ENCODE peak calls at places on chromosomes 16 and 17, in nine cellular contexts. One of them, this sample, is unnamed.

GRCh38 chr17:57994436-57994835 is 6.4 kb upstream of the VEZF1 start:
- DNase-seq in stomach: no peak
- DNase-seq in breast epithelium: no peak
- DNase-seq in transverse colon: no peak
- DNase-seq in sigmoid colon: no peak
- DNase-seq in prostate gland: no peak
- DNase-seq in HepG2: no peak
- DNase-seq in GM12878: no peak
- DNase-seq in suprapubic skin: no peak
- DNase-seq in this sample: no peak

GRCh38 chr16:89107209-89107582 is 13.5 kb downstream of the ACSF3 start:
- DNase-seq in stomach: no peak
- DNase-seq in breast epithelium: no peak
- DNase-seq in transverse colon: no peak
- DNase-seq in sigmoid colon: no peak
- DNase-seq in prostate gland: no peak
- DNase-seq in HepG2: no peak
- DNase-seq in GM12878: no peak
- DNase-seq in suprapubic skin: no peak
- DNase-seq in this sample: no peak

GRCh38 chr16:81127051-81127450 is 30.9 kb upstream of the GCSH start:
- DNase-seq in stomach: no peak
- DNase-seq in breast epithelium: no peak
- DNase-seq in transverse colon: no peak
- DNase-seq in sigmoid colon: no peak
- DNase-seq in prostate gland: no peak
- DNase-seq in HepG2: no peak
- DNase-seq in GM12878: no peak
- DNase-seq in suprapubic skin: no peak
- DNase-seq in this sample: no peak

GRCh38 chr16:57374067-57374534 is 1.8 kb downstream of the CX3CL1 start:
- DNase-seq in stomach: no peak
- DNase-seq in breast epithelium: no peak
- DNase-seq in transverse colon: no peak
- DNase-seq in sigmoid colon: peak
- DNase-seq in prostate gland: peak
- DNase-seq in HepG2: no peak
- DNase-seq in GM12878: no peak
- DNase-seq in suprapubic skin: no peak
- DNase-seq in this sample: no peak

GRCh38 chr17:66605561-66605960 is 229.4 kb upstream of the CACNG5 start:
- DNase-seq in stomach: no peak
- DNase-seq in breast epithelium: no peak
- DNase-seq in transverse colon: no peak
- DNase-seq in sigmoid colon: no peak
- DNase-seq in prostate gland: no peak
- DNase-seq in HepG2: no peak
- DNase-seq in GM12878: no peak
- DNase-seq in suprapubic skin: no peak
- DNase-seq in this sample: no peak

GRCh38 chr16:49748322-49748721 is 107.6 kb downstream of the ZNF423 start:
- DNase-seq in stomach: no peak
- DNase-seq in breast epithelium: no peak
- DNase-seq in transverse colon: no peak
- DNase-seq in sigmoid colon: peak
- DNase-seq in prostate gland: no peak
- DNase-seq in HepG2: no peak
- DNase-seq in GM12878: no peak
- DNase-seq in suprapubic skin: no peak
- DNase-seq in this sample: no peak

GRCh38 chr16:19861069-19861468 is 23.6 kb downstream of the GPRC5B start:
- DNase-seq in stomach: no peak
- DNase-seq in breast epithelium: no peak
- DNase-seq in transverse colon: no peak
- DNase-seq in sigmoid colon: no peak
- DNase-seq in prostate gland: no peak
- DNase-seq in HepG2: no peak
- DNase-seq in GM12878: no peak
- DNase-seq in suprapubic skin: no peak
- DNase-seq in this sample: no peak

GRCh38 chr17:12571606-12572005 is 94.1 kb upstream of the MYOCD start:
- DNase-seq in stomach: no peak
- DNase-seq in breast epithelium: no peak
- DNase-seq in transverse colon: no peak
- DNase-seq in sigmoid colon: no peak
- DNase-seq in prostate gland: no peak
- DNase-seq in HepG2: no peak
- DNase-seq in GM12878: no peak
- DNase-seq in suprapubic skin: no peak
- DNase-seq in this sample: no peak

GRCh38 chr16:86538196-86538780 is 16.7 kb downstream of the MTHFSD start:
- DNase-seq in stomach: no peak
- DNase-seq in breast epithelium: no peak
- DNase-seq in transverse colon: no peak
- DNase-seq in sigmoid colon: peak
- DNase-seq in prostate gland: no peak
- DNase-seq in HepG2: no peak
- DNase-seq in GM12878: no peak
- DNase-seq in suprapubic skin: no peak
- DNase-seq in this sample: no peak

GRCh38 chr17:49997256-49997735 is 2.3 kb upstream of the DLX3 start:
- DNase-seq in stomach: no peak
- DNase-seq in breast epithelium: no peak
- DNase-seq in transverse colon: no peak
- DNase-seq in sigmoid colon: no peak
- DNase-seq in prostate gland: no peak
- DNase-seq in HepG2: no peak
- DNase-seq in GM12878: no peak
- DNase-seq in suprapubic skin: no peak
- DNase-seq in this sample: no peak
- H3K4me3 ChIP-seq in stomach: no peak
- H3K4me3 ChIP-seq in breast epithelium: peak
- H3K4me3 ChIP-seq in transverse colon: no peak
- H3K4me3 ChIP-seq in sigmoid colon: no peak
- H3K4me3 ChIP-seq in prostate gland: no peak
- H3K4me3 ChIP-seq in HepG2: no peak
- H3K4me3 ChIP-seq in GM12878: no peak
- H3K4me3 ChIP-seq in suprapubic skin: peak
- H3K4me3 ChIP-seq in this sample: no peak

DNA sequence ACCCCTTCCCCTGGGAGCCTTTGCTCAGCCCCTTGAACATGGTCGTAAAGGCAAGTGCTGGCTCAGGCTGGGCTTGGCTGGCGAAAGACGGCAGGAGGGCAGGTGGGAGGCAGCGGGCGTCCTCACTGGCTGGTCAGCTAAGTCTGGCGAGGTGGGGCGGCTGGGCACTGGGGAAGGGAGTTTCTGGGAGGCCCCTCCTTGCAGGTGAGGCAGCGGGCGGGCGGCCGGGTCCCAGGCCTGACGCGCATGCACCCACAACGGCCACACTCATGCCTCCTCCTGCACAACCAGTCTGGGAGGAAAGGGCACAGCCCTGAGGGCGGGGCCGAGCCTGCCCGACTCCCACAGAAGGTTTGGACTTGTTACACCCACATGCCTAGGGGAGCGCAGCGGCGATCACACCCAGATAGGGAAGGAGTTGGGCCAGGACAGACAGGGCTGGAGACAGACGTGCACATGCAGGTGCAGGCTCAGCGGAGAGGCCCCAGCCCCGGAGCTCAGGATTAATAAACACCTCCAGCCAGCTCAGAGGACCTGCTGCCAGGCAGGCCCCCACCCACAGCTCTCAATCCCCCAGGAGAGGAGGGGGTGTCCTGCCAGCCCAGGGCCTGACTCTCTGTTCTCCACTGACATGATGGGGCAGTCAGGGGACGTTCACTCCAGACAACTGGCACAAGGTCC is at the start of gene EVPL:
- DNase-seq in stomach: peak
- DNase-seq in breast epithelium: peak
- DNase-seq in transverse colon: peak
- DNase-seq in sigmoid colon: no peak
- DNase-seq in prostate gland: peak
- DNase-seq in HepG2: peak
- DNase-seq in GM12878: no peak
- DNase-seq in suprapubic skin: no peak
- DNase-seq in this sample: no peak
- TF ChIP-seq POLR2A in stomach: no peak
- TF ChIP-seq POLR2A in breast epithelium: no peak
- TF ChIP-seq POLR2A in transverse colon: peak
- TF ChIP-seq POLR2A in sigmoid colon: peak
- TF ChIP-seq POLR2A in prostate gland: peak
- TF ChIP-seq POLR2A in HepG2: peak
- TF ChIP-seq POLR2A in GM12878: no peak
- TF ChIP-seq POLR2A in suprapubic skin: no peak
- TF ChIP-seq POLR2A in this sample: no peak

GRCh38 chr17:30975042-30975820 is 4.4 kb downstream of the RNF135 start:
- DNase-seq in stomach: peak
- DNase-seq in breast epithelium: peak
- DNase-seq in transverse colon: no peak
- DNase-seq in sigmoid colon: no peak
- DNase-seq in prostate gland: no peak
- DNase-seq in HepG2: no peak
- DNase-seq in GM12878: no peak
- DNase-seq in suprapubic skin: peak
- DNase-seq in this sample: no peak

GRCh38 chr17:30969989-30970680 is 704 bp upstream of the RNF135 start:
- DNase-seq in stomach: peak
- DNase-seq in breast epithelium: peak
- DNase-seq in transverse colon: peak
- DNase-seq in sigmoid colon: no peak
- DNase-seq in prostate gland: peak
- DNase-seq in HepG2: no peak
- DNase-seq in GM12878: no peak
- DNase-seq in suprapubic skin: no peak
- DNase-seq in this sample: no peak

DNA sequence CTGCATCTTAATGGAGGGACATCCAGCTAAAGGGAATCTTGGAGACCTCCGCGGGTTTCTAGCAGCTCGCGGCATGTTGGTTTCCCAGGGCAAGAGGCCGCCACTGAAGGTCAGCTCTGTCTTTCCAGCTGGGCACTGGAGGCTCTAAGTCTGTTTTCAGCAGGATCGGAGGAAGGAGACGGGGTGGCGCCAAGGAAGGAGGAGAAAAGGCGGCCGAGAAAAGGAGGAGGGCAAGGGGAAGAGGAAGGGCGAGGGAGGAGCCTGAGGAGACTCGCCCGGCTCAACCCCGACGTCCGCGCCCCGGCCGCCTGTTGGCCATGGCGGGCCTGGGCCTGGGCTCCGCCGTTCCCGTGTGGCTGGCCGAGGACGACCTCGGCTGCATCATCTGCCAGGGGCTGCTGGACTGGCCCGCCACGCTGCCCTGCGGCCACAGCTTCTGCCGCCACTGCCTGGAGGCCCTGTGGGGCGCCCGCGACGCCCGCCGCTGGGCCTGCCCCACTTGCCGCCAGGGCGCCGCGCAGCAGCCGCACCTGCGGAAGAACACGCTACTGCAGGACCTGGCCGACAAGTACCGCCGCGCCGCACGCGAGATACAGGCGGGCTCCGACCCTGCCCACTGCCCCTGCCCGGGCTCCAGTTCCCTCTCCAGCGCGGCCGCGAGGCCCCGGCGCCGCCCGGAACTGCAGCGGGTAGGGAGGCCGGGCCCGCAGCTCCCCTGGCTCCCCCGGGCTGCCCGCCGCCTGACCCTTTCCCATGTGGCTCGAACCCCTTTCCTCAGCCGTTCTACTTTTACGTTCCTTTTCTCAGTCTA is at the start of gene RNF135:
- DNase-seq in stomach: peak
- DNase-seq in breast epithelium: peak
- DNase-seq in transverse colon: peak
- DNase-seq in sigmoid colon: peak
- DNase-seq in prostate gland: peak
- DNase-seq in HepG2: no peak
- DNase-seq in GM12878: no peak
- DNase-seq in suprapubic skin: peak
- DNase-seq in this sample: no peak
- TF ChIP-seq POLR2AphosphoS5 in stomach: peak
- TF ChIP-seq POLR2AphosphoS5 in breast epithelium: peak
- TF ChIP-seq POLR2AphosphoS5 in transverse colon: peak
- TF ChIP-seq POLR2AphosphoS5 in sigmoid colon: peak
- TF ChIP-seq POLR2AphosphoS5 in prostate gland: peak
- TF ChIP-seq POLR2AphosphoS5 in HepG2: no peak
- TF ChIP-seq POLR2AphosphoS5 in GM12878: peak
- TF ChIP-seq POLR2AphosphoS5 in suprapubic skin: no peak
- TF ChIP-seq POLR2AphosphoS5 in this sample: peak

GRCh38 chr16:2798723-2799204 is 494 bp downstream of the PRSS41 start:
- DNase-seq in stomach: no peak
- DNase-seq in breast epithelium: no peak
- DNase-seq in transverse colon: no peak
- DNase-seq in sigmoid colon: no peak
- DNase-seq in prostate gland: no peak
- DNase-seq in HepG2: no peak
- DNase-seq in GM12878: no peak
- DNase-seq in suprapubic skin: peak
- DNase-seq in this sample: no peak
- H3K4me3 ChIP-seq in stomach: no peak
- H3K4me3 ChIP-seq in breast epithelium: no peak
- H3K4me3 ChIP-seq in transverse colon: no peak
- H3K4me3 ChIP-seq in sigmoid colon: no peak
- H3K4me3 ChIP-seq in prostate gland: no peak
- H3K4me3 ChIP-seq in HepG2: no peak
- H3K4me3 ChIP-seq in GM12878: no peak
- H3K4me3 ChIP-seq in suprapubic skin: no peak
- H3K4me3 ChIP-seq in this sample: no peak

GRCh38 chr17:81553018-81553615 is 964 bp upstream of the FAAP100 start:
- DNase-seq in stomach: peak
- DNase-seq in breast epithelium: peak
- DNase-seq in transverse colon: peak
- DNase-seq in sigmoid colon: peak
- DNase-seq in prostate gland: peak
- DNase-seq in HepG2: peak
- DNase-seq in GM12878: peak
- DNase-seq in suprapubic skin: peak
- DNase-seq in this sample: no peak
- TF ChIP-seq POLR2A in stomach: no peak
- TF ChIP-seq POLR2A in breast epithelium: no peak
- TF ChIP-seq POLR2A in transverse colon: no peak
- TF ChIP-seq POLR2A in sigmoid colon: no peak
- TF ChIP-seq POLR2A in prostate gland: no peak
- TF ChIP-seq POLR2A in HepG2: peak
- TF ChIP-seq POLR2A in GM12878: peak
- TF ChIP-seq POLR2A in suprapubic skin: no peak
- TF ChIP-seq POLR2A in this sample: no peak

This sample was measured in vagina.